ENCODE peak calls at places on chromosomes 11 and 22, in five cellular contexts. One of them, this sample, is unnamed.

GRCh38 chr11:114211444-114212122 is 84.6 kb upstream of the NNMT start:
- ATAC-seq in effector memory CD8-positive, alpha-beta T cell: no peak
- ATAC-seq in lower lobe of right lung: no peak
- ATAC-seq in stimulated activated memory B cell treated with anti-CD40 and anti-IgM and Interleukin-4, amounts not matched to agents 10 μg/mL and 1 μg/mL and 100 μg/mL, for 72 hours: no peak
- ATAC-seq in activated CD8-positive, alpha-beta T cell treated with anti-CD3 and anti-CD28 coated beads, Interleukin-2, amount 10 ng/mL, durations not matched to agents 7 days and 5 days: no peak
- ATAC-seq in this sample: no peak

GRCh38 chr22:19868773-19869471 is 14.2 kb upstream of the GNB1L start:
- ATAC-seq in stimulated activated memory B cell treated with anti-CD40 and anti-IgM and Interleukin-4, amounts not matched to agents 10 μg/mL and 1 μg/mL and 100 μg/mL, for 72 hours: no peak
- ATAC-seq in activated CD8-positive, alpha-beta T cell treated with anti-CD3 and anti-CD28 coated beads, Interleukin-2, amount 10 ng/mL, durations not matched to agents 7 days and 5 days: no peak
- ATAC-seq in lower lobe of right lung: no peak
- ATAC-seq in effector memory CD8-positive, alpha-beta T cell: no peak
- ATAC-seq in this sample: no peak

GRCh38 chr11:32706985-32707736 is 87.3 kb downstream of the CCDC73 start:
- ATAC-seq in effector memory CD8-positive, alpha-beta T cell: no peak
- ATAC-seq in activated CD8-positive, alpha-beta T cell treated with anti-CD3 and anti-CD28 coated beads, Interleukin-2, amount 10 ng/mL, durations not matched to agents 7 days and 5 days: no peak
- ATAC-seq in lower lobe of right lung: no peak
- ATAC-seq in stimulated activated memory B cell treated with anti-CD40 and anti-IgM and Interleukin-4, amounts not matched to agents 10 μg/mL and 1 μg/mL and 100 μg/mL, for 72 hours: no peak
- ATAC-seq in this sample: peak; percentile 56

GRCh38 chr22:43862074-43862881 is at the start of gene SULT4A1:
- ATAC-seq in activated CD8-positive, alpha-beta T cell treated with anti-CD3 and anti-CD28 coated beads, Interleukin-2, amount 10 ng/mL, durations not matched to agents 7 days and 5 days: no peak
- ATAC-seq in stimulated activated memory B cell treated with anti-CD40 and anti-IgM and Interleukin-4, amounts not matched to agents 10 μg/mL and 1 μg/mL and 100 μg/mL, for 72 hours: no peak
- ATAC-seq in effector memory CD8-positive, alpha-beta T cell: no peak
- ATAC-seq in lower lobe of right lung: no peak
- ATAC-seq in this sample: no peak

GRCh38 chr11:75893202-75893601 is 78.2 kb downstream of the UVRAG start:
- ATAC-seq in activated CD8-positive, alpha-beta T cell treated with anti-CD3 and anti-CD28 coated beads, Interleukin-2, amount 10 ng/mL, durations not matched to agents 7 days and 5 days: no peak
- ATAC-seq in lower lobe of right lung: no peak
- ATAC-seq in stimulated activated memory B cell treated with anti-CD40 and anti-IgM and Interleukin-4, amounts not matched to agents 10 μg/mL and 1 μg/mL and 100 μg/mL, for 72 hours: peak; percentile 34
- ATAC-seq in effector memory CD8-positive, alpha-beta T cell: no peak
- ATAC-seq in this sample: peak; percentile 76

GRCh38 chr11:88104408-88104807 is 70.8 kb downstream of the RAB38 start:
- ATAC-seq in effector memory CD8-positive, alpha-beta T cell: no peak
- ATAC-seq in stimulated activated memory B cell treated with anti-CD40 and anti-IgM and Interleukin-4, amounts not matched to agents 10 μg/mL and 1 μg/mL and 100 μg/mL, for 72 hours: no peak
- ATAC-seq in activated CD8-positive, alpha-beta T cell treated with anti-CD3 and anti-CD28 coated beads, Interleukin-2, amount 10 ng/mL, durations not matched to agents 7 days and 5 days: no peak
- ATAC-seq in lower lobe of right lung: peak; percentile 86
- ATAC-seq in this sample: no peak

GRCh38 chr11:20125927-20126326 is 34.3 kb downstream of the DBX1 start:
- ATAC-seq in stimulated activated memory B cell treated with anti-CD40 and anti-IgM and Interleukin-4, amounts not matched to agents 10 μg/mL and 1 μg/mL and 100 μg/mL, for 72 hours: no peak
- ATAC-seq in effector memory CD8-positive, alpha-beta T cell: no peak
- ATAC-seq in lower lobe of right lung: no peak
- ATAC-seq in activated CD8-positive, alpha-beta T cell treated with anti-CD3 and anti-CD28 coated beads, Interleukin-2, amount 10 ng/mL, durations not matched to agents 7 days and 5 days: no peak
- ATAC-seq in this sample: no peak

GRCh38 chr11:71451596-71452353 is 1.2 kb upstream of the NADSYN1 start:
- ATAC-seq in stimulated activated memory B cell treated with anti-CD40 and anti-IgM and Interleukin-4, amounts not matched to agents 10 μg/mL and 1 μg/mL and 100 μg/mL, for 72 hours: no peak
- ATAC-seq in activated CD8-positive, alpha-beta T cell treated with anti-CD3 and anti-CD28 coated beads, Interleukin-2, amount 10 ng/mL, durations not matched to agents 7 days and 5 days: no peak
- ATAC-seq in effector memory CD8-positive, alpha-beta T cell: no peak
- ATAC-seq in lower lobe of right lung: no peak
- ATAC-seq in this sample: no peak

GRCh38 chr11:69667619-69668604 is 7.2 kb downstream of the LTO1 start:
- ATAC-seq in activated CD8-positive, alpha-beta T cell treated with anti-CD3 and anti-CD28 coated beads, Interleukin-2, amount 10 ng/mL, durations not matched to agents 7 days and 5 days: no peak
- ATAC-seq in stimulated activated memory B cell treated with anti-CD40 and anti-IgM and Interleukin-4, amounts not matched to agents 10 μg/mL and 1 μg/mL and 100 μg/mL, for 72 hours: no peak
- ATAC-seq in lower lobe of right lung: no peak
- ATAC-seq in effector memory CD8-positive, alpha-beta T cell: no peak
- ATAC-seq in this sample: no peak

GRCh38 chr11:77188912-77189491 is 61.0 kb downstream of the MYO7A start:
- ATAC-seq in stimulated activated memory B cell treated with anti-CD40 and anti-IgM and Interleukin-4, amounts not matched to agents 10 μg/mL and 1 μg/mL and 100 μg/mL, for 72 hours: no peak
- ATAC-seq in activated CD8-positive, alpha-beta T cell treated with anti-CD3 and anti-CD28 coated beads, Interleukin-2, amount 10 ng/mL, durations not matched to agents 7 days and 5 days: no peak
- ATAC-seq in lower lobe of right lung: no peak
- ATAC-seq in effector memory CD8-positive, alpha-beta T cell: no peak
- ATAC-seq in this sample: no peak

GRCh38 chr11:20934521-20934920 is 265.1 kb downstream of the NELL1 start:
- ATAC-seq in lower lobe of right lung: no peak
- ATAC-seq in effector memory CD8-positive, alpha-beta T cell: no peak
- ATAC-seq in activated CD8-positive, alpha-beta T cell treated with anti-CD3 and anti-CD28 coated beads, Interleukin-2, amount 10 ng/mL, durations not matched to agents 7 days and 5 days: no peak
- ATAC-seq in stimulated activated memory B cell treated with anti-CD40 and anti-IgM and Interleukin-4, amounts not matched to agents 10 μg/mL and 1 μg/mL and 100 μg/mL, for 72 hours: no peak
- ATAC-seq in this sample: no peak

GRCh38 chr22:22855617-22856308 is 31.9 kb upstream of the IGLL5 start:
- ATAC-seq in effector memory CD8-positive, alpha-beta T cell: peak; percentile 76
- ATAC-seq in stimulated activated memory B cell treated with anti-CD40 and anti-IgM and Interleukin-4, amounts not matched to agents 10 μg/mL and 1 μg/mL and 100 μg/mL, for 72 hours: peak; percentile 56
- ATAC-seq in lower lobe of right lung: no peak
- ATAC-seq in activated CD8-positive, alpha-beta T cell treated with anti-CD3 and anti-CD28 coated beads, Interleukin-2, amount 10 ng/mL, durations not matched to agents 7 days and 5 days: peak; percentile 83
- ATAC-seq in this sample: peak; percentile 62

GRCh38 chr22:24284747-24285203 is 14.1 kb downstream of the SPECC1L start:
- ATAC-seq in effector memory CD8-positive, alpha-beta T cell: peak; percentile 61
- ATAC-seq in lower lobe of right lung: no peak
- ATAC-seq in activated CD8-positive, alpha-beta T cell treated with anti-CD3 and anti-CD28 coated beads, Interleukin-2, amount 10 ng/mL, durations not matched to agents 7 days and 5 days: peak; percentile 82
- ATAC-seq in stimulated activated memory B cell treated with anti-CD40 and anti-IgM and Interleukin-4, amounts not matched to agents 10 μg/mL and 1 μg/mL and 100 μg/mL, for 72 hours: no peak
- ATAC-seq in this sample: peak; percentile 78

GRCh38 chr11:15190611-15191010 is 75.9 kb downstream of the INSC start:
- ATAC-seq in activated CD8-positive, alpha-beta T cell treated with anti-CD3 and anti-CD28 coated beads, Interleukin-2, amount 10 ng/mL, durations not matched to agents 7 days and 5 days: no peak
- ATAC-seq in effector memory CD8-positive, alpha-beta T cell: no peak
- ATAC-seq in stimulated activated memory B cell treated with anti-CD40 and anti-IgM and Interleukin-4, amounts not matched to agents 10 μg/mL and 1 μg/mL and 100 μg/mL, for 72 hours: no peak
- ATAC-seq in lower lobe of right lung: no peak
- ATAC-seq in this sample: no peak

GRCh38 chr11:84780689-84781293 is 846.4 kb downstream of the DLG2 start:
- ATAC-seq in lower lobe of right lung: no peak
- ATAC-seq in effector memory CD8-positive, alpha-beta T cell: no peak
- ATAC-seq in activated CD8-positive, alpha-beta T cell treated with anti-CD3 and anti-CD28 coated beads, Interleukin-2, amount 10 ng/mL, durations not matched to agents 7 days and 5 days: no peak
- ATAC-seq in stimulated activated memory B cell treated with anti-CD40 and anti-IgM and Interleukin-4, amounts not matched to agents 10 μg/mL and 1 μg/mL and 100 μg/mL, for 72 hours: no peak
- ATAC-seq in this sample: no peak

GRCh38 chr11:47361419-47361818 is 8.9 kb upstream of the MYBPC3 start:
- ATAC-seq in lower lobe of right lung: no peak
- ATAC-seq in stimulated activated memory B cell treated with anti-CD40 and anti-IgM and Interleukin-4, amounts not matched to agents 10 μg/mL and 1 μg/mL and 100 μg/mL, for 72 hours: no peak
- ATAC-seq in effector memory CD8-positive, alpha-beta T cell: no peak
- ATAC-seq in activated CD8-positive, alpha-beta T cell treated with anti-CD3 and anti-CD28 coated beads, Interleukin-2, amount 10 ng/mL, durations not matched to agents 7 days and 5 days: no peak
- ATAC-seq in this sample: peak; percentile 3

This sample was measured in activated T-helper 17 cell treated with anti-CD3 and anti-CD28 coated beads, Interleukin-2, amount 50 U/mL, for 72 hours.